ENCODE peak calls at places on chromosomes 1 and 21, in eight cellular contexts. M is astrocyte of the spinal cord, P is IMR-90, S is Panc1, D is AG10803, Z is thoracic aorta, Y is transverse colon, N is BE2C. O is an unnamed sample.
A peak's percentile ranks its signal among the peaks of the same experiment; 100 is the strongest.

GRCh38 chr21:42187976-42188653 is 30.8 kb upstream of the ABCG1 start:
- DNase-seq in D (peak; percentile 29), P (no peak), S (no peak), Y (peak; percentile 61), Z (no peak), M (peak; percentile 10), N (no peak), O (peak; percentile 87)

GRCh38 chr1:207454046-207454964 is at the start of gene CR2:
- DNase-seq in N (peak; percentile 7), D (no peak), P (no peak), S (no peak), Z (no peak), Y (peak; percentile 71), M (no peak), O (peak; percentile 84)

GRCh38 chr1:99115231-99115630 is 110.6 kb upstream of the PLPPR5 start:
- DNase-seq in S (no peak), Y (no peak), Z (no peak), P (no peak), D (no peak), N (no peak), M (no peak), O (no peak)

GRCh38 chr21:15688809-15689208 is 41.0 kb upstream of the USP25 start:
- DNase-seq in M (no peak), S (no peak), Y (no peak), N (no peak), D (no peak), Z (no peak), P (no peak), O (no peak)

GRCh38 chr1:59638172-59638800 is 176.5 kb upstream of the HOOK1 start:
- DNase-seq in D (peak; percentile 95), S (no peak), Y (no peak), M (peak; percentile 87), Z (no peak), P (peak; percentile 80), N (no peak), O (no peak)

GRCh38 chr1:207998691-207999090 is 87.8 kb upstream of the CD34 start:
- DNase-seq in P (no peak), S (no peak), M (no peak), Y (no peak), N (no peak), Z (no peak), D (no peak), O (no peak)

GRCh38 chr1:205356424-205357151 is at the start of gene KLHDC8A:
- DNase-seq in Z (no peak), Y (no peak), M (no peak), N (no peak), P (no peak), S (no peak), D (no peak), O (no peak)

GRCh38 chr1:19450811-19451564 is 34.4 kb downstream of the CAPZB start:
- DNase-seq in Z (no peak), M (peak; percentile 96), Y (no peak), S (no peak), P (peak; percentile 99), N (no peak), D (peak; percentile 94), O (no peak)

GRCh38 chr1:6614019-6614952 is 755 bp downstream of the PHF13 start:
- DNase-seq in N (peak; percentile 35), D (peak; percentile 27), S (no peak), Z (no peak), Y (peak; percentile 64), M (no peak), P (peak; percentile 21), O (peak; percentile 88)

GRCh38 chr21:33801424-33802405 is 113.9 kb downstream of the ATP5PO start:
- DNase-seq in Z (no peak), D (peak; percentile 33), Y (no peak), N (no peak), M (peak; percentile 82), S (peak; percentile 85), P (peak; percentile 80), O (no peak)

GRCh38 chr1:103461171-103462105 is 64.1 kb upstream of the RNPC3 start:
- DNase-seq in Y (no peak), S (no peak), M (peak; percentile 51), Z (no peak), D (peak; percentile 17), P (peak; percentile 16), N (no peak), O (peak; percentile 24)

GRCh38 chr1:103220503-103221095 is 112.3 kb upstream of the COL11A1 start:
- DNase-seq in Z (no peak), Y (no peak), P (peak; percentile 69), S (no peak), M (peak; percentile 91), D (peak; percentile 90), N (no peak), O (no peak)

GRCh38 chr1:158371188-158371953 is 17.7 kb downstream of the CD1E start:
- DNase-seq in Z (no peak), M (no peak), Y (no peak), P (no peak), N (no peak), D (no peak), S (no peak), O (no peak)

GRCh38 chr1:223319913-223320600 is 43.9 kb downstream of the SUSD4 start:
- DNase-seq in D (no peak), S (no peak), Z (no peak), Y (no peak), N (no peak), P (no peak), M (no peak), O (no peak)

GRCh38 chr1:12572506-12572905 is 45.5 kb downstream of the DHRS3 start:
- DNase-seq in M (no peak), Z (no peak), N (no peak), D (no peak), S (no peak), P (no peak), Y (no peak), O (no peak)

GRCh38 chr1:178263341-178263740 is 169.4 kb downstream of the RASAL2 start:
- DNase-seq in N (no peak), S (no peak), Y (no peak), P (peak; percentile 44), M (peak; percentile 35), Z (no peak), D (peak; percentile 47), O (no peak)

GRCh38 chr1:23638188-23638619 is 53.4 kb upstream of the RPL11 start:
- DNase-seq in P (no peak), Z (no peak), S (no peak), N (no peak), Y (no peak), D (no peak), M (no peak), O (no peak)

GRCh38 chr1:24149854-24150227 is 6.9 kb upstream of the IL22RA1 start:
- DNase-seq in N (no peak), M (peak; percentile 38), S (peak; percentile 39), Z (no peak), Y (peak; percentile 74), P (peak; percentile 69), D (peak; percentile 44), O (no peak)

GRCh38 chr1:170562644-170563338 is 30.8 kb downstream of the GORAB start:
- DNase-seq in Y (no peak), N (peak; percentile 24), D (peak; percentile 89), S (no peak), Z (peak; percentile 60), M (peak; percentile 91), P (peak; percentile 87), O (peak; percentile 17)

GRCh38 chr1:40879487-40880175 is 17.5 kb upstream of the CITED4 start:
- DNase-seq in Z (no peak), M (no peak), Y (no peak), N (no peak), P (no peak), S (no peak), D (no peak), O (no peak)

GRCh38 chr1:201597551-201598230 is 58.8 kb downstream of the NAV1 start:
- DNase-seq in N (peak; percentile 61), Y (peak; percentile 87), Z (no peak), P (no peak), M (no peak), D (no peak), S (no peak), O (no peak)

GRCh38 chr1:6423321-6423999 is 1.1 kb upstream of the ESPN start:
- DNase-seq in P (no peak), N (peak; percentile 30), Z (no peak), S (no peak), D (peak; percentile 51), M (peak; percentile 64), Y (peak; percentile 82), O (peak; percentile 87)

GRCh38 chr1:48402619-48403018 is 69.4 kb downstream of the SPATA6 start:
- DNase-seq in D (no peak), Y (no peak), P (no peak), N (no peak), Z (no peak), M (no peak), S (no peak), O (no peak)
- TF ChIP-seq CTCF in D (no peak), Y (no peak), P (no peak), N (no peak), Z (no peak), M (no peak), S (no peak), O (no peak)

DNA sequence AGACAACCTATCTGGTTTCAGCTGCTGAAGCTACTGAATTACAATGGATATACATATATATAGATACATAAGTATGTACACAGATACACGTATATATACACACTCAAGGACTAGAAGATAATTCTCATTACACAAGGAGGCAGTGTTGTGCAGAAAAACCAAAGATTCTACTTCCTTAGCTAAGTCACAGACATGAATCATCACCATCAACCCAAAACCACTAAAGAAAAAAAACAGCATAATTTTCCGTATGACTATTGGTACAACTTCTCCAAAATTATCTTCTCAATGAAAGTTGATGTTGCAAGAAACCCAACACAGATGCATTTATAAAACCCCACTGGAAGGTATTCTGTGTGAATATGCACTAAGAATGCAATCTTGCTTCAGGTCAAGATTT is 36.8 kb upstream of the RPF1 start:
- DNase-seq in S (peak; percentile 72), D (peak; percentile 94), Z (no peak), N (no peak), P (peak; percentile 94), Y (no peak), M (peak; percentile 91), O (peak; percentile 67)
- TF ChIP-seq CTCF in S (peak; percentile 59), D (peak; percentile 68), Z (peak; percentile 32), N (peak; percentile 31), P (peak; percentile 82), Y (peak; percentile 26), M (peak; percentile 41), O (peak; percentile 45)

GRCh38 chr1:107750364-107750959 is 214.5 kb downstream of the VAV3 start:
- DNase-seq in Y (peak; percentile 80), M (peak; percentile 68), N (peak; percentile 84), D (peak; percentile 77), P (peak; percentile 43), S (peak; percentile 22), Z (no peak), O (peak; percentile 15)

DNA sequence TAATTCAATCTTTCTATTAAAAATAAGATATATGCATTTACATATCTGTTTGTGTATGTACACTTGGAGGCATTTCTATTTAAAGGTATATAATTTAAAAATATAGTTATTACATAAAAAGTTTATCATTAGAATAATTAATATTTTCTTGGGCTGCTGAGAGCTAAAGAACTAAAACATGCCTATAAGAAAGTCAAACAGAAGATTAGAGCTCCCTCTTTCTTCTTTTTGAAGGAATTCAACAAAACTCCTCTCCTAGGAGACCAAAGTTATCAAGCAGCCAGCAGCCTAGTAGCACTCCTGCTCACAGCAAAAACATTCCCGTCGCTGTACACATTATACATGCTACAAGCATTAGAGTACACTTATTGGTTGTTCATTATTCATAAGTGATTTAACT is 216.5 kb downstream of the VAV3 start:
- DNase-seq in M (peak; percentile 28), S (no peak), P (peak; percentile 1), N (no peak), Z (no peak), D (peak; percentile 48), Y (no peak), O (no peak)
- TF ChIP-seq CTCF in M (peak; percentile 39), S (peak; percentile 21), P (peak; percentile 15), N (peak; percentile 50), Z (no peak), D (peak; percentile 64), Y (peak; percentile 33), O (peak; percentile 12)

GRCh38 chr1:211260161-211261107 is 1.3 kb downstream of the RCOR3 start:
- DNase-seq in Y (peak; percentile 85), Z (peak; percentile 41), M (peak; percentile 77), N (peak; percentile 89), P (peak; percentile 61), S (no peak), D (peak; percentile 78), O (peak; percentile 75)
- TF ChIP-seq CTCF in Y (no peak), Z (no peak), M (no peak), N (no peak), P (no peak), S (no peak), D (no peak), O (no peak)